ENCODE peak calls at places on chromosomes 5 and 9, in ten cellular contexts. Z, G, W, R, L, T, K, V, S and O are unnamed samples.

GRCh38 chr9:89497181-89497963 is 541 bp downstream of the SEMA4D start:
- DNase-seq in Z (no peak), G (peak; percentile 21), W (peak; percentile 30), R (no peak), L (no peak), T (no peak), K (no peak), V (no peak), S (no peak), O (peak; percentile 88)

GRCh38 chr9:20022410-20022809 is 233.6 kb upstream of the SLC24A2 start:
- DNase-seq in Z (no peak), G (no peak), W (peak; percentile 23), R (no peak), L (no peak), T (no peak), K (no peak), V (peak; percentile 57), S (no peak), O (no peak)

GRCh38 chr9:95017062-95017461 is 290.6 kb downstream of the AOPEP start:
- DNase-seq in Z (no peak), G (no peak), W (no peak), R (no peak), L (no peak), T (no peak), K (no peak), V (peak; percentile 57), S (no peak), O (no peak)

GRCh38 chr5:57416246-57416996 is 66.2 kb downstream of the ACTBL2 start:
- DNase-seq in Z (peak; percentile 42), G (no peak), W (peak; percentile 21), R (no peak), L (peak; percentile 78), T (no peak), K (no peak), V (peak; percentile 75), S (no peak), O (no peak)

GRCh38 chr5:173772407-173773059 is 115.6 kb upstream of the CPEB4 start:
- DNase-seq in Z (no peak), G (no peak), W (no peak), R (no peak), L (no peak), T (no peak), K (no peak), V (peak; percentile 19), S (no peak), O (no peak)

GRCh38 chr9:113712053-113712452 is 164.1 kb upstream of the ZNF618 start:
- DNase-seq in Z (no peak), G (no peak), W (peak; percentile 35), R (no peak), L (peak; percentile 24), T (no peak), K (no peak), V (peak; percentile 86), S (no peak), O (peak; percentile 25)

GRCh38 chr5:157594237-157594636 is 18.7 kb upstream of the ADAM19 start:
- DNase-seq in Z (no peak), G (no peak), W (no peak), R (no peak), L (no peak), T (no peak), K (no peak), V (no peak), S (no peak), O (no peak)

GRCh38 chr5:173454381-173454763 is 126.2 kb upstream of the STC2 start:
- DNase-seq in Z (no peak), G (no peak), W (peak; percentile 37), R (no peak), L (peak; percentile 88), T (no peak), K (no peak), V (peak; percentile 85), S (no peak), O (no peak)

GRCh38 chr9:35952526-35953191 is 5.3 kb downstream of the OR2S2 start:
- DNase-seq in Z (no peak), G (no peak), W (no peak), R (no peak), L (no peak), T (no peak), K (no peak), V (no peak), S (no peak), O (no peak)

GRCh38 chr5:62608529-62609511 is 30.2 kb downstream of the LRRC70 start:
- DNase-seq in Z (no peak), G (no peak), W (no peak), R (no peak), L (no peak), T (no peak), K (no peak), V (no peak), S (no peak), O (no peak)

GRCh38 chr9:82606761-82607382 is 456.1 kb downstream of the RASEF start:
- DNase-seq in Z (peak; percentile 11), G (peak; percentile 53), W (peak; percentile 76), R (peak; percentile 62), L (peak; percentile 44), T (peak; percentile 25), K (no peak), V (peak; percentile 85), S (no peak), O (peak; percentile 34)

GRCh38 chr9:38213591-38213990 is 144.6 kb upstream of the SHB start:
- DNase-seq in Z (no peak), G (no peak), W (no peak), R (no peak), L (no peak), T (no peak), K (no peak), V (no peak), S (no peak), O (no peak)

GRCh38 chr9:12648921-12649320 is 44.3 kb upstream of the TYRP1 start:
- DNase-seq in Z (no peak), G (no peak), W (no peak), R (no peak), L (no peak), T (no peak), K (no peak), V (no peak), S (no peak), O (no peak)

GRCh38 chr5:88235828-88236227 is 32.8 kb downstream of the TMEM161B start:
- DNase-seq in Z (no peak), G (no peak), W (no peak), R (no peak), L (no peak), T (no peak), K (no peak), V (no peak), S (no peak), O (no peak)

GRCh38 chr5:61926911-61927310 is 379.1 kb upstream of the KIF2A start:
- DNase-seq in Z (no peak), G (no peak), W (no peak), R (no peak), L (no peak), T (no peak), K (no peak), V (no peak), S (no peak), O (no peak)